ENCODE peak calls at places on chromosome 21, in eight cellular contexts. One of them, this sample, is unnamed.
A peak's percentile ranks its signal among the peaks of the same experiment; 100 is the strongest.

GRCh38 chr21:46182548-46183336 is 1.5 kb downstream of the SPATC1L start:
- DNase-seq in HTR-8/SVneo: no peak
- DNase-seq in activated T-cell treated with anti-CD3 and anti-CD28 coated beads, Interleukin-2, amount 50 U/mL, for 4 hours: no peak
- DNase-seq in A172: no peak
- DNase-seq in NCI-H774: no peak
- DNase-seq in AG04450: no peak
- DNase-seq in KG1: no peak
- DNase-seq in DMS153: no peak
- DNase-seq in this sample: no peak

GRCh38 chr21:31198575-31198974 is 145.5 kb downstream of the TIAM1 start:
- DNase-seq in AG04450: peak; percentile 24
- DNase-seq in activated T-cell treated with anti-CD3 and anti-CD28 coated beads, Interleukin-2, amount 50 U/mL, for 4 hours: no peak
- DNase-seq in KG1: peak; percentile 23
- DNase-seq in HTR-8/SVneo: peak; percentile 51
- DNase-seq in NCI-H774: peak; percentile 51
- DNase-seq in A172: peak; percentile 71
- DNase-seq in DMS153: no peak
- DNase-seq in this sample: no peak

GRCh38 chr21:25054689-25055088 is 552.6 kb downstream of the MRPL39 start:
- DNase-seq in DMS153: no peak
- DNase-seq in HTR-8/SVneo: no peak
- DNase-seq in AG04450: no peak
- DNase-seq in NCI-H774: no peak
- DNase-seq in KG1: no peak
- DNase-seq in activated T-cell treated with anti-CD3 and anti-CD28 coated beads, Interleukin-2, amount 50 U/mL, for 4 hours: no peak
- DNase-seq in A172: no peak
- DNase-seq in this sample: no peak

GRCh38 chr21:37811711-37812110 is 104.5 kb downstream of the KCNJ6 start:
- DNase-seq in activated T-cell treated with anti-CD3 and anti-CD28 coated beads, Interleukin-2, amount 50 U/mL, for 4 hours: no peak
- DNase-seq in KG1: no peak
- DNase-seq in AG04450: no peak
- DNase-seq in HTR-8/SVneo: no peak
- DNase-seq in NCI-H774: no peak
- DNase-seq in A172: no peak
- DNase-seq in DMS153: no peak
- DNase-seq in this sample: no peak

GRCh38 chr21:44957901-44958451 is 18.1 kb downstream of the SLX9 start:
- DNase-seq in KG1: no peak
- DNase-seq in DMS153: no peak
- DNase-seq in NCI-H774: no peak
- DNase-seq in HTR-8/SVneo: no peak
- DNase-seq in A172: no peak
- DNase-seq in activated T-cell treated with anti-CD3 and anti-CD28 coated beads, Interleukin-2, amount 50 U/mL, for 4 hours: no peak
- DNase-seq in AG04450: no peak
- DNase-seq in this sample: no peak

GRCh38 chr21:36551731-36552457 is 72.0 kb upstream of the CLDN14 start:
- DNase-seq in KG1: no peak
- DNase-seq in DMS153: no peak
- DNase-seq in HTR-8/SVneo: no peak
- DNase-seq in NCI-H774: no peak
- DNase-seq in activated T-cell treated with anti-CD3 and anti-CD28 coated beads, Interleukin-2, amount 50 U/mL, for 4 hours: no peak
- DNase-seq in A172: peak; percentile 38
- DNase-seq in AG04450: peak; percentile 26
- DNase-seq in this sample: no peak

GRCh38 chr21:44530903-44531605 is 8.9 kb downstream of the KRTAP10-1 start:
- DNase-seq in HTR-8/SVneo: no peak
- DNase-seq in DMS153: no peak
- DNase-seq in KG1: no peak
- DNase-seq in AG04450: no peak
- DNase-seq in A172: no peak
- DNase-seq in NCI-H774: no peak
- DNase-seq in activated T-cell treated with anti-CD3 and anti-CD28 coated beads, Interleukin-2, amount 50 U/mL, for 4 hours: no peak
- DNase-seq in this sample: no peak

GRCh38 chr21:38957575-38958340 is 152.0 kb downstream of the ETS2 start:
- DNase-seq in A172: no peak
- DNase-seq in DMS153: peak; percentile 66
- DNase-seq in NCI-H774: no peak
- DNase-seq in activated T-cell treated with anti-CD3 and anti-CD28 coated beads, Interleukin-2, amount 50 U/mL, for 4 hours: no peak
- DNase-seq in HTR-8/SVneo: no peak
- DNase-seq in KG1: no peak
- DNase-seq in AG04450: no peak
- DNase-seq in this sample: no peak

GRCh38 chr21:33021667-33022066 is 4.1 kb upstream of the OLIG2 start:
- DNase-seq in A172: no peak
- DNase-seq in KG1: no peak
- DNase-seq in activated T-cell treated with anti-CD3 and anti-CD28 coated beads, Interleukin-2, amount 50 U/mL, for 4 hours: no peak
- DNase-seq in HTR-8/SVneo: no peak
- DNase-seq in AG04450: no peak
- DNase-seq in NCI-H774: no peak
- DNase-seq in DMS153: no peak
- DNase-seq in this sample: no peak

This sample was measured in stimulated activated CD8-positive, alpha-beta memory T cell treated with anti-CD3 and anti-CD28 coated beads, Interleukin-12 subunit alpha, Interleukin-12 subunit beta, amount 100 ng/mL, for 4 hours.